ENCODE peak calls at places on chromosomes 7 and 10, in eight cellular contexts. Z is transverse colon, N is pancreas, R is esophagus squamous epithelium, W is IMR-90, A is colonic mucosa, C is hepatocyte, K is mucosa of descending colon. L is an unnamed sample.

GRCh38 chr10:561721-562120 is 127.7 kb downstream of the DIP2C start:
- DNase-seq in Z (no peak), N (no peak), R (no peak), W (no peak), A (no peak), C (no peak), K (no peak), L (no peak)

GRCh38 chr10:5041471-5042023 is 37.9 kb upstream of the AKR1C2 start:
- DNase-seq in Z (no peak), N (no peak), R (no peak), W (no peak), A (peak), C (no peak), K (no peak), L (no peak)

GRCh38 chr10:129579228-129579627 is 112.2 kb downstream of the MGMT start:
- DNase-seq in Z (no peak), N (no peak), R (no peak), W (no peak), A (no peak), C (no peak), K (no peak), L (no peak)

GRCh38 chr7:115707236-115707635 is 323.3 kb downstream of the TFEC start:
- DNase-seq in Z (peak), N (no peak), R (no peak), W (peak), A (peak), C (peak), K (peak), L (peak)

GRCh38 chr10:8084799-8085198 is 30.3 kb downstream of the GATA3 start:
- DNase-seq in Z (no peak), N (no peak), R (no peak), W (no peak), A (no peak), C (no peak), K (no peak), L (peak)

GRCh38 chr7:95843286-95843685 is 70.9 kb downstream of the DYNC1I1 start:
- DNase-seq in Z (no peak), N (no peak), R (no peak), W (no peak), A (no peak), C (no peak), K (no peak), L (no peak)

GRCh38 chr7:103859699-103860098 is 129.8 kb downstream of the RELN start:
- DNase-seq in Z (no peak), N (no peak), R (no peak), W (peak), A (no peak), C (no peak), K (no peak), L (no peak)

GRCh38 chr7:146659732-146660131 is 543.1 kb downstream of the CNTNAP2 start:
- DNase-seq in Z (no peak), N (peak), R (no peak), W (no peak), A (no peak), C (no peak), K (no peak), L (no peak)

GRCh38 chr10:88361995-88362540 is 221.1 kb downstream of the RNLS start:
- DNase-seq in Z (no peak), N (no peak), R (no peak), W (no peak), A (no peak), C (no peak), K (no peak), L (peak)

GRCh38 chr7:44131173-44132009 is 8.0 kb upstream of the POLD2 start:
- DNase-seq in Z (no peak), N (peak), R (no peak), W (no peak), A (no peak), C (peak), K (no peak), L (no peak)

GRCh38 chr7:101100858-101101847 is 15.9 kb downstream of the TRIM56 start:
- DNase-seq in Z (no peak), N (no peak), R (no peak), W (no peak), A (no peak), C (no peak), K (no peak), L (no peak)

GRCh38 chr7:25263292-25263691 is 35.0 kb upstream of the NPVF start:
- DNase-seq in Z (no peak), N (no peak), R (no peak), W (no peak), A (no peak), C (no peak), K (no peak), L (no peak)

GRCh38 chr7:43517464-43517863 is 65.4 kb upstream of the STK17A start:
- DNase-seq in Z (no peak), N (no peak), R (no peak), W (no peak), A (no peak), C (no peak), K (no peak), L (no peak)

GRCh38 chr10:49599546-49599945 is 10.6 kb upstream of the SLC18A3 start:
- DNase-seq in Z (no peak), N (no peak), R (no peak), W (no peak), A (peak), C (no peak), K (no peak), L (no peak)

GRCh38 chr7:51075681-51076580 is 240.7 kb downstream of the COBL start:
- DNase-seq in Z (no peak), N (peak), R (no peak), W (no peak), A (no peak), C (no peak), K (no peak), L (no peak)

GRCh38 chr7:116583653-116584052 is 58.8 kb downstream of the CAV1 start:
- DNase-seq in Z (no peak), N (no peak), R (no peak), W (no peak), A (no peak), C (no peak), K (no peak), L (no peak)

GRCh38 chr10:133439517-133440461 is 14.0 kb upstream of the SCART1 start:
- DNase-seq in Z (no peak), N (peak), R (no peak), W (no peak), A (peak), C (peak), K (no peak), L (no peak)

GRCh38 chr7:130902755-130903357 is 168.8 kb upstream of the KLF14 start:
- DNase-seq in Z (no peak), N (no peak), R (no peak), W (peak), A (no peak), C (no peak), K (no peak), L (no peak)

GRCh38 chr10:58152698-58153263 is 114.9 kb downstream of the IPMK start:
- DNase-seq in Z (peak), N (no peak), R (no peak), W (peak), A (peak), C (peak), K (peak), L (peak)

GRCh38 chr7:151025924-151026671 is 1.8 kb upstream of the ATG9B start:
- DNase-seq in Z (no peak), N (no peak), R (no peak), W (peak), A (no peak), C (no peak), K (no peak), L (no peak)

GRCh38 chr7:139871276-139871675 is 42.2 kb downstream of the TBXAS1 start:
- DNase-seq in Z (no peak), N (no peak), R (no peak), W (peak), A (no peak), C (no peak), K (no peak), L (peak)

GRCh38 chr7:107147464-107148214 is 21.2 kb upstream of the HBP1 start:
- DNase-seq in Z (no peak), N (no peak), R (no peak), W (peak), A (no peak), C (peak), K (peak), L (no peak)

GRCh38 chr7:76260171-76260703 is 42.2 kb upstream of the HSPB1 start:
- DNase-seq in Z (no peak), N (peak), R (no peak), W (no peak), A (peak), C (peak), K (no peak), L (no peak)

GRCh38 chr7:111728635-111728995 is 166.3 kb upstream of the IMMP2L start:
- DNase-seq in Z (no peak), N (no peak), R (no peak), W (no peak), A (no peak), C (no peak), K (no peak), L (no peak)

GRCh38 chr7:111727905-111728634 is 165.8 kb upstream of the IMMP2L start:
- DNase-seq in Z (no peak), N (peak), R (no peak), W (no peak), A (no peak), C (no peak), K (no peak), L (no peak)

GRCh38 chr7:111729483-111729882 is 167.2 kb upstream of the IMMP2L start:
- DNase-seq in Z (no peak), N (no peak), R (no peak), W (no peak), A (no peak), C (no peak), K (no peak), L (no peak)

GRCh38 chr7:111732923-111733322 is 170.6 kb upstream of the IMMP2L start:
- DNase-seq in Z (no peak), N (no peak), R (no peak), W (no peak), A (no peak), C (no peak), K (no peak), L (no peak)

DNA sequence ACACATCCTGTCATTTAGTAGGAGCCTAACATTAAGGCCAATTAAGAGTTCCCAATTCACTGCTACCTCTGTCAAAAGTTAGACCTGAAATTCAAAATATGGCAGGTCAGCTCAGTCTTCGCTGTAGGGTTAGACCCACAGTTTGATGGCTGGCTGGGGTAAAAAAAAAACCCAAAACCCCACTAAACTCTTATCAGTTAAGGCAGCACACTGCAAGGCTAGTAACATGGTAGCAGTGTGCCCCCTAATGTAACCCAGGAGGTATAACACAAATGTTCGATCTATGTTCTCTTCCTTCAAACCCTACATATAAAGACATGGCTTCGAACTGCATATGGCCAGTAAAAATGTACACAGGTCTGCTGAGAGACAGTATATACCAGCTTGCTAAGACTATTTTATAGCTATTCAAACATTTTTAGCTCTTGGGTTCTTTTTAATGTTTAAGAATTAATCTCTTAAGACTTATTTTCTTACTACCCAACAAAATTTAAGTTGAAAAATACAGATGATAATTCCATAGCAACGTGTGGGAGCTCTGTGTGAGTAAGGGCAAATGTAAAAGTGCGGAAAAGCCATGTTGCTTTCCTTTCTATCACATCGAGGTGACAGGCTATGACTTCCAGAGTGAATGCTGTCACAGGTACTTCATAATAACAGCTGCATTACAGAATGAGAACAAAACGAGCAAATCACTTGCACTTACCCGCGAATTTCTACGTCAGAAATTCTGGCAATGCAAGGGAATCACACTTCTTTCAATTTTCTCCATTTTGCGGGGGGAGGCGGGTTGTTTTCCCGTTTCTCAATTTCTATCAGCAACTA is 168.4 kb upstream of the IMMP2L start:
- DNase-seq in Z (no peak), N (no peak), R (no peak), W (peak), A (no peak), C (peak), K (no peak), L (no peak)
- TF ChIP-seq CTCF in Z (no peak), N (no peak), R (peak), W (peak), A (peak), C (peak), K (no peak), L (peak)

GRCh38 chr10:116691079-116691398 is 51.3 kb downstream of the HSPA12A start:
- DNase-seq in Z (no peak), N (no peak), R (no peak), W (no peak), A (no peak), C (no peak), K (no peak), L (no peak)

GRCh38 chr10:116689744-116690143 is 52.6 kb downstream of the HSPA12A start:
- DNase-seq in Z (no peak), N (no peak), R (no peak), W (no peak), A (no peak), C (no peak), K (no peak), L (no peak)

GRCh38 chr10:116691544-116692126 is 50.7 kb downstream of the HSPA12A start:
- DNase-seq in Z (no peak), N (no peak), R (no peak), W (no peak), A (no peak), C (no peak), K (no peak), L (no peak)

GRCh38 chr10:116689096-116689495 is 53.3 kb downstream of the HSPA12A start:
- DNase-seq in Z (no peak), N (no peak), R (no peak), W (no peak), A (no peak), C (no peak), K (no peak), L (no peak)

DNA sequence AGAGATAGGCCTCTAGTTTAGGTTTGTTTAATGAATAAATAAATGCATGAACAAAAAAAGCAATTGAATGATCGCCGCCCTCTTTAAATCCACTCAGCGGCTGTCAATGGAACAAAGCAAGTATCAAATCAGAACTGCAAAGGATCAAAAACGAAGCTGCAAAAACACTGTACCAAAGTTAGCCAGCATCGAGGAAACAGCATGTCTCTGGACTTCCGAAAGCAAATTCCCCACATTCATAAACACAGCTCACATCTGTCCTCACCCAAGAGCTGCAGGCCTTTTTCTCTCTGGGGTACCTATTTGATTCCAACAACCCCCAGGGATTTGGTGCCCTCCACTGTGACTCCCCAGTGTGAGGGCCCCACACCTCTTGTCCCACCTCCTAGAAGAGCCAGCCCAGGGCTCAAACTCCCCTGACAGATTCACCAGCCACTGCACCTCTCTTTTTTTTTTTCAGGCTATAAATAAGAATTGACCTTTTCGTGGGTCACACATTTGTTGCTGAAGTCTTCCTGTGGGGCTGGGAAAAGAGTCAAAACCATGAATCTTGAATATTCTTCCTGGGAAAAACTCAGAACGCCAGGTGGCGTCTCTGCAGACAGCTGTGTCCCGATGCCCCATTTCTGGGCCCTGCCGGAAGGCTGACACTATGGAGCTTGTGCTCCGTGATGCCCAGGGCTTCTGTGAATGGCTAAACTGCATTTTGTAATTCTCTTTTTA is 51.8 kb downstream of the HSPA12A start:
- DNase-seq in Z (no peak), N (no peak), R (no peak), W (peak), A (no peak), C (peak), K (peak), L (no peak)
- TF ChIP-seq CTCF in Z (peak), N (no peak), R (peak), W (peak), A (no peak), C (peak), K (no peak), L (no peak)

GRCh38 chr10:53846809-53847208 is 954.2 kb downstream of the PCDH15 start:
- DNase-seq in Z (no peak), N (no peak), R (no peak), W (no peak), A (no peak), C (no peak), K (no peak), L (no peak)
- TF ChIP-seq CTCF in Z (no peak), N (no peak), R (no peak), W (peak), A (no peak), C (no peak), K (no peak), L (no peak)

GRCh38 chr10:6064119-6064518 is 2.0 kb upstream of the IL2RA start:
- DNase-seq in Z (no peak), N (no peak), R (no peak), W (no peak), A (no peak), C (no peak), K (no peak), L (no peak)
- TF ChIP-seq CTCF in Z (no peak), N (no peak), R (no peak), W (no peak), A (no peak), C (no peak), K (no peak), L (no peak)

GRCh38 chr7:142939226-142939910 is at the start of gene LLCFC1:
- DNase-seq in Z (no peak), N (no peak), R (no peak), W (no peak), A (no peak), C (peak), K (peak), L (no peak)
- TF ChIP-seq CTCF in Z (no peak), N (peak), R (peak), W (no peak), A (no peak), C (peak), K (no peak), L (peak)

GRCh38 chr10:97117372-97117771 is 68.4 kb downstream of the SLIT1 start:
- DNase-seq in Z (no peak), N (no peak), R (no peak), W (no peak), A (peak), C (no peak), K (peak), L (no peak)
- TF ChIP-seq CTCF in Z (peak), N (no peak), R (peak), W (peak), A (peak), C (peak), K (no peak), L (peak)

L was measured in HFF-Myc.